ENCODE peak calls at places on chromosomes 11 and 22, in five cellular contexts. One of them, this sample, is unnamed.

GRCh38 chr11:36000616-36001190 is 56.8 kb downstream of the LDLRAD3 start:
- DNase-seq in Panc1: no peak
- DNase-seq in nephron progenitor cell: no peak
- DNase-seq in heart left ventricle: no peak
- DNase-seq in lower lobe of right lung: no peak
- DNase-seq in this sample: no peak

GRCh38 chr11:34564807-34565241 is 51.2 kb upstream of the ELF5 start:
- DNase-seq in Panc1: no peak
- DNase-seq in nephron progenitor cell: no peak
- DNase-seq in heart left ventricle: no peak
- DNase-seq in lower lobe of right lung: no peak
- DNase-seq in this sample: no peak

GRCh38 chr11:23574149-23574548 is 713.9 kb upstream of the CCDC179 start:
- DNase-seq in lower lobe of right lung: no peak
- DNase-seq in Panc1: no peak
- DNase-seq in heart left ventricle: no peak
- DNase-seq in nephron progenitor cell: no peak
- DNase-seq in this sample: no peak

GRCh38 chr22:41478891-41479521 is 10.1 kb downstream of the ACO2 start:
- DNase-seq in Panc1: no peak
- DNase-seq in heart left ventricle: no peak
- DNase-seq in lower lobe of right lung: peak; percentile 55
- DNase-seq in nephron progenitor cell: no peak
- DNase-seq in this sample: no peak

GRCh38 chr11:62140302-62141110 is 16.7 kb downstream of the INCENP start:
- DNase-seq in heart left ventricle: no peak
- DNase-seq in Panc1: no peak
- DNase-seq in lower lobe of right lung: no peak
- DNase-seq in nephron progenitor cell: no peak
- DNase-seq in this sample: no peak

GRCh38 chr11:119222308-119222707 is 16.2 kb downstream of the CBL start:
- DNase-seq in lower lobe of right lung: no peak
- DNase-seq in heart left ventricle: no peak
- DNase-seq in Panc1: no peak
- DNase-seq in nephron progenitor cell: no peak
- DNase-seq in this sample: no peak

GRCh38 chr11:79564288-79564925 is 123.6 kb upstream of the TENM4 start:
- DNase-seq in Panc1: no peak
- DNase-seq in heart left ventricle: no peak
- DNase-seq in nephron progenitor cell: no peak
- DNase-seq in lower lobe of right lung: peak; percentile 88
- DNase-seq in this sample: no peak

GRCh38 chr11:68031136-68031459 is 617 bp downstream of the NDUFS8 start:
- DNase-seq in heart left ventricle: no peak
- DNase-seq in lower lobe of right lung: peak; percentile 65
- DNase-seq in nephron progenitor cell: no peak
- DNase-seq in Panc1: no peak
- DNase-seq in this sample: no peak

GRCh38 chr11:102837646-102838045 is 5.8 kb downstream of the MMP3 start:
- DNase-seq in lower lobe of right lung: no peak
- DNase-seq in heart left ventricle: no peak
- DNase-seq in Panc1: no peak
- DNase-seq in nephron progenitor cell: no peak
- DNase-seq in this sample: no peak

GRCh38 chr11:77115181-77115611 is 12.6 kb downstream of the OMP start:
- DNase-seq in Panc1: no peak
- DNase-seq in lower lobe of right lung: no peak
- DNase-seq in nephron progenitor cell: no peak
- DNase-seq in heart left ventricle: no peak
- DNase-seq in this sample: no peak

GRCh38 chr11:69131644-69132300 is 24.0 kb upstream of the SMIM38 start:
- DNase-seq in lower lobe of right lung: peak; percentile 84
- DNase-seq in Panc1: peak; percentile 48
- DNase-seq in heart left ventricle: peak; percentile 81
- DNase-seq in nephron progenitor cell: peak; percentile 82
- DNase-seq in this sample: no peak

GRCh38 chr11:64007160-64007628 is 21.0 kb downstream of the OTUB1 start:
- DNase-seq in lower lobe of right lung: peak; percentile 59
- DNase-seq in Panc1: no peak
- DNase-seq in nephron progenitor cell: peak; percentile 54
- DNase-seq in heart left ventricle: peak; percentile 52
- DNase-seq in this sample: peak; percentile 56

GRCh38 chr22:44181033-44181911 is 547 bp downstream of the PARVG start:
- DNase-seq in lower lobe of right lung: peak; percentile 79
- DNase-seq in nephron progenitor cell: no peak
- DNase-seq in Panc1: no peak
- DNase-seq in heart left ventricle: peak; percentile 54
- DNase-seq in this sample: peak; percentile 76

GRCh38 chr22:37201066-37201820 is 11.0 kb downstream of the SSTR3 start:
- DNase-seq in nephron progenitor cell: no peak
- DNase-seq in heart left ventricle: no peak
- DNase-seq in lower lobe of right lung: peak; percentile 19
- DNase-seq in Panc1: no peak
- DNase-seq in this sample: peak; percentile 30

GRCh38 chr22:22738959-22739585 is 94.7 kb downstream of the GGTLC2 start:
- DNase-seq in Panc1: no peak
- DNase-seq in heart left ventricle: no peak
- DNase-seq in lower lobe of right lung: no peak
- DNase-seq in nephron progenitor cell: no peak
- DNase-seq in this sample: no peak

GRCh38 chr22:22948651-22949611 is 61.3 kb downstream of the IGLL5 start:
- DNase-seq in lower lobe of right lung: no peak
- DNase-seq in nephron progenitor cell: no peak
- DNase-seq in heart left ventricle: no peak
- DNase-seq in Panc1: no peak
- DNase-seq in this sample: peak; percentile 38

GRCh38 chr22:19290400-19291217 is 910 bp downstream of the CLTCL1 start:
- DNase-seq in lower lobe of right lung: no peak
- DNase-seq in Panc1: no peak
- DNase-seq in nephron progenitor cell: peak; percentile 25
- DNase-seq in heart left ventricle: no peak
- DNase-seq in this sample: no peak

GRCh38 chr22:42584364-42584940 is 30.2 kb downstream of the POLDIP3 start:
- DNase-seq in lower lobe of right lung: no peak
- DNase-seq in Panc1: no peak
- DNase-seq in nephron progenitor cell: no peak
- DNase-seq in heart left ventricle: no peak
- DNase-seq in this sample: no peak
- TF ChIP-seq CTCF in lower lobe of right lung: no peak
- TF ChIP-seq CTCF in Panc1: no peak
- TF ChIP-seq CTCF in nephron progenitor cell: no peak
- TF ChIP-seq CTCF in heart left ventricle: no peak
- TF ChIP-seq CTCF in this sample: no peak

GRCh38 chr22:26086359-26086758 is 82.9 kb upstream of the SEZ6L start:
- DNase-seq in lower lobe of right lung: no peak
- DNase-seq in Panc1: no peak
- DNase-seq in nephron progenitor cell: no peak
- DNase-seq in heart left ventricle: no peak
- DNase-seq in this sample: no peak
- TF ChIP-seq CTCF in lower lobe of right lung: no peak
- TF ChIP-seq CTCF in Panc1: no peak
- TF ChIP-seq CTCF in nephron progenitor cell: no peak
- TF ChIP-seq CTCF in heart left ventricle: no peak
- TF ChIP-seq CTCF in this sample: no peak

GRCh38 chr11:18736590-18737148 is 10.7 kb upstream of the IGSF22 start:
- DNase-seq in heart left ventricle: no peak
- DNase-seq in lower lobe of right lung: no peak
- DNase-seq in Panc1: no peak
- DNase-seq in nephron progenitor cell: no peak
- DNase-seq in this sample: no peak
- TF ChIP-seq CTCF in heart left ventricle: no peak
- TF ChIP-seq CTCF in lower lobe of right lung: no peak
- TF ChIP-seq CTCF in Panc1: no peak
- TF ChIP-seq CTCF in nephron progenitor cell: no peak
- TF ChIP-seq CTCF in this sample: no peak

GRCh38 chr22:45413013-45413367 is 409 bp downstream of the SMC1B start:
- DNase-seq in nephron progenitor cell: no peak
- DNase-seq in lower lobe of right lung: no peak
- DNase-seq in Panc1: no peak
- DNase-seq in heart left ventricle: no peak
- DNase-seq in this sample: no peak

GRCh38 chr22:45418770-45419138 is 5.3 kb downstream of the RIBC2 start:
- DNase-seq in Panc1: no peak
- DNase-seq in nephron progenitor cell: no peak
- DNase-seq in lower lobe of right lung: no peak
- DNase-seq in heart left ventricle: no peak
- DNase-seq in this sample: no peak

GRCh38 chr22:45418056-45418769 is 4.7 kb downstream of the RIBC2 start:
- DNase-seq in Panc1: no peak
- DNase-seq in nephron progenitor cell: no peak
- DNase-seq in lower lobe of right lung: no peak
- DNase-seq in heart left ventricle: no peak
- DNase-seq in this sample: no peak

GRCh38 chr22:45407793-45408192 is 5.6 kb downstream of the SMC1B start:
- DNase-seq in lower lobe of right lung: no peak
- DNase-seq in heart left ventricle: no peak
- DNase-seq in nephron progenitor cell: no peak
- DNase-seq in Panc1: no peak
- DNase-seq in this sample: no peak

GRCh38 chr22:45413368-45414211 is at the start of the genes RIBC2 and SMC1B:
- DNase-seq in nephron progenitor cell: peak; percentile 65
- DNase-seq in heart left ventricle: peak; percentile 77
- DNase-seq in Panc1: peak; percentile 52
- DNase-seq in lower lobe of right lung: peak; percentile 85
- DNase-seq in this sample: peak; percentile 70
- TF ChIP-seq CTCF in nephron progenitor cell: no peak
- TF ChIP-seq CTCF in heart left ventricle: no peak
- TF ChIP-seq CTCF in Panc1: no peak
- TF ChIP-seq CTCF in lower lobe of right lung: no peak
- TF ChIP-seq CTCF in this sample: no peak

This sample was measured in CD14-positive monocyte.